ENCODE peak calls at places on chromosomes 5 and 9, in four cellular contexts. V is HCT116, E is WTC11, Z is HepG2. B is an unnamed sample.

GRCh38 chr9:109880276-109881169 is 100.5 kb downstream of the PALM2AKAP2 start:
- DNase-seq in Z (peak; percentile 7), V (peak; percentile 67), E (peak; percentile 56), B (peak; percentile 58)

GRCh38 chr5:95812100-95812472 is 10.4 kb downstream of the GLRX start:
- DNase-seq in V (no peak), Z (peak; percentile 77), E (no peak), B (no peak)

GRCh38 chr9:16496908-16497307 is 373.6 kb downstream of the BNC2 start:
- DNase-seq in Z (no peak), V (no peak), E (no peak), B (no peak)

GRCh38 chr5:53376853-53377252 is 103.6 kb upstream of the FST start:
- DNase-seq in E (no peak), V (no peak), Z (no peak), B (no peak)

GRCh38 chr9:98022447-98022846 is 34.1 kb upstream of the NANS start:
- DNase-seq in Z (no peak), V (no peak), E (no peak), B (no peak)

GRCh38 chr5:80389575-80389974 is 18.3 kb upstream of the ZFYVE16 start:
- DNase-seq in E (no peak), Z (no peak), V (no peak), B (no peak)

GRCh38 chr5:19891658-19892057 is 96.3 kb downstream of the CDH18 start:
- DNase-seq in Z (no peak), E (no peak), V (no peak), B (no peak)

GRCh38 chr5:31161772-31162171 is 31.7 kb upstream of the CDH6 start:
- DNase-seq in V (no peak), Z (peak; percentile 23), E (no peak), B (no peak)

GRCh38 chr5:174355208-174355612 is 309.7 kb downstream of the NSG2 start:
- DNase-seq in E (no peak), Z (no peak), V (no peak), B (no peak)

GRCh38 chr9:79257215-79257614 is 314.6 kb upstream of the TLE4 start:
- DNase-seq in Z (no peak), V (no peak), E (peak; percentile 21), B (peak; percentile 83)
- TF ChIP-seq SP1 in Z (no peak), V (no peak), E (no peak), B (no peak)

DNA sequence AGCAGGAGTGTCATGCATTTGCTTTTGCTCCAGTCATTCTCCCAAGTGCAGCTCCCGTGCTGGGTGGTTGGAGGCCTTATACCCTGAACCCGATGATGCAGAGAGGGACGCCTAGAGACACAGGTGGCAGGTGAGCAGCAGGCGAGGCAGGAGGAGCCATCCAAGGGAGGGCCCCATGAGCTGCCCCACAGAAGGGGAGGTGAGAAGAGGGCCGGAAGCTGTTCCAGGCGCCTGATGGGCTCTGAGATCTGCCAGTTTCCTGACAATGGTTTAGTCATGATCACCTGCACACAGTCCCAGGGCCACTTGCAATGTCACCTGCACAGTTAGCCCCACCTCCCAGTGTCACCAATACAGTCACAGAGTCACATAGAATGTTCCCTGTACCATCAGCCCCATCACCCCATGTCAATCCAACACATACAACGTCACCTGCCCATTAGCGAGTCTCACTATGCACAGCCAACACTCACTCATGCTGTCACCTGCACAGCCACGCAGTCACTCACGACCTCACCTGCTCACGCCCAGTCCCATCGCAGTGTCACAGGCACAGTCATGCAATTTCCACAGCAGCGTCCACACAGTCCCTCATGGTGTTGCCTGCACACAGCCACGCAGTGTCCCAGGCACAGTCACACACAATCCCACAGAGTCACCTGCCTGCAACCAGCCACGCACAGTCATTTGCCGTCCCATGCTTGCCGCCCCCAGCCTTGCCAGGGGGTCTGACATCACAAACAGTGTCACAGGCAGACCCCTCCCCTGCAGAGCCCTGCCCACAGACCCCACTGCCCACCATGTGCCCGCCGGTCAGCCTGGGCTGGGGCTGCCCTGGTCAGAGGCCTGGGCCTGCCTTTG is 113.4 kb downstream of the LHX2 start:
- DNase-seq in V (no peak), E (no peak), Z (no peak), B (no peak)
- TF ChIP-seq SP1 in V (no peak), E (no peak), Z (no peak), B (no peak)

GRCh38 chr5:285991-286557 is 14.6 kb downstream of the PDCD6 start:
- DNase-seq in V (no peak), E (no peak), Z (no peak), B (no peak)
- TF ChIP-seq SP1 in V (no peak), E (no peak), Z (no peak), B (no peak)

GRCh38 chr9:76027426-76027825 is 137.0 kb downstream of the PCSK5 start:
- DNase-seq in Z (no peak), V (no peak), E (no peak), B (no peak)
- TF ChIP-seq SP1 in Z (no peak), V (no peak), E (no peak), B (no peak)

DNA sequence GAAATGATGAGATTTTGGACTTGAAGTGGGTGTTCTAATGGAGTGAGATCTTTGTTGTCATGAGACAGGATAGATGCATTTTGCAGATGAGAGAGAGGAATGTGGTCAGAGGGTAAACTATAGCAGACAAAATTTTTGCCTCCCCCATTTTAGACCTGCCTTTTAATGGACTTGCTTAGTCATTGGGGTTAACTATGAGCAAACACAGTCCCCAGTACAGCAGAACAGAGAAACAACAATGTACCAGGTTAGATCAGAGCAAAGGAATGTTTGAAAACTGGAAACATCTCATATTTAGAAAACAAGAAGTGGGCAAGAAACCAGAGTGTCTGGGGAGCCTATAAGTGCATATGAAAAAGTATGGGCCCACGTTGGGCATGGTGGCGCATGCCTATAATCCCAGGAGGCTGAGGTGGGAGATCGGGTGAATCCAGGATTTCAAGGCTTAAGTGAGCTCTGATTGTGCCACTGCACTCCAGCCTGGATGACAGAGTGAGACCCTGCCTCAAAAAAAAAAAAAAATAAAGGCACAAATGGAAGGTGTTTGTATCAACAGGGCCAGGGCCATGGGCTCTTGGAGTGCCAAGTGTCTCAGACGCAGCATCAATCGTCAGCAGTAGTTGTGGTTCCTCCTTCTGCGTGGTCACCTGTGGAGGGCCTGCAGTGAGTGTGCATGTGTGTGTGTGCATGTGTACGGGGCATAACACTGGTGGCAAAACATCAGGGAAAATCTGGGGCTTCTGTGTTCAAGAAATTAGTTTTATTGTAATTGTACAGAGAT is 214.4 kb upstream of the S1PR3 start:
- DNase-seq in V (no peak), Z (peak; percentile 15), E (no peak), B (no peak)
- TF ChIP-seq SP1 in V (no peak), Z (no peak), E (no peak), B (no peak)

GRCh38 chr5:125059255-125060050 is 313.0 kb upstream of the ZNF608 start:
- DNase-seq in Z (no peak), V (peak; percentile 54), E (no peak), B (no peak)
- TF ChIP-seq SP1 in Z (no peak), V (no peak), E (no peak), B (no peak)

GRCh38 chr9:84778537-84778936 is 109.0 kb downstream of the NTRK2 start:
- DNase-seq in V (no peak), Z (no peak), E (no peak), B (no peak)
- TF ChIP-seq SP1 in V (no peak), Z (no peak), E (no peak), B (no peak)

GRCh38 chr5:68048529-68048928 is 167.0 kb upstream of the PIK3R1 start:
- DNase-seq in E (no peak), V (no peak), Z (no peak), B (no peak)

GRCh38 chr5:68049053-68049713 is 166.4 kb upstream of the PIK3R1 start:
- DNase-seq in Z (no peak), V (no peak), E (no peak), B (no peak)

GRCh38 chr5:68047035-68047434 is 168.5 kb upstream of the PIK3R1 start:
- DNase-seq in Z (no peak), E (no peak), V (no peak), B (no peak)

GRCh38 chr5:68041293-68041692 is 174.3 kb upstream of the PIK3R1 start:
- DNase-seq in Z (no peak), E (no peak), V (no peak), B (no peak)

GRCh38 chr5:68046445-68046844 is 169.1 kb upstream of the PIK3R1 start:
- DNase-seq in Z (peak; percentile 6), V (peak; percentile 24), E (no peak), B (no peak)
- TF ChIP-seq SP1 in Z (no peak), V (peak; percentile 20), E (no peak), B (no peak)

GRCh38 chr9:137045294-137046093 is 483 bp downstream of the NPDC1 start:
- DNase-seq in E (peak; percentile 59), V (no peak), Z (no peak), B (peak; percentile 61)
- TF ChIP-seq SP1 in E (peak; percentile 25), V (no peak), Z (no peak), B (no peak)

GRCh38 chr9:96158909-96159575 is 142.9 kb downstream of the HSD17B3 start:
- DNase-seq in V (no peak), Z (no peak), E (no peak), B (no peak)
- TF ChIP-seq SP1 in V (no peak), Z (no peak), E (no peak), B (no peak)

B was measured in HEK293T.